ENCODE peak calls at places on chromosome 3, in ten cellular contexts. F, H, O, J, Q, K, N, W, Y and D are unnamed samples.

GRCh38 chr3:193930247-193930646 is 205.7 kb upstream of the HES1 start:
- DNase-seq in F (no peak), H (no peak), O (no peak), J (no peak), Q (no peak), K (no peak), N (no peak), W (no peak), Y (no peak), D (no peak)

GRCh38 chr3:188207941-188208750 is 54.2 kb downstream of the LPP start:
- DNase-seq in F (no peak), H (peak; percentile 77), O (no peak), J (no peak), Q (no peak), K (peak; percentile 39), N (no peak), W (no peak), Y (no peak), D (no peak)

GRCh38 chr3:37772773-37773291 is 88.8 kb upstream of the CTDSPL start:
- DNase-seq in F (no peak), H (no peak), O (no peak), J (peak; percentile 44), Q (no peak), K (no peak), N (no peak), W (no peak), Y (peak; percentile 86), D (no peak)

GRCh38 chr3:81799403-81799802 is 38.0 kb upstream of the GBE1 start:
- DNase-seq in F (no peak), H (no peak), O (no peak), J (no peak), Q (no peak), K (peak; percentile 27), N (no peak), W (peak; percentile 13), Y (no peak), D (no peak)

GRCh38 chr3:68876112-68876713 is 56.1 kb downstream of the TAFA4 start:
- DNase-seq in F (peak; percentile 31), H (no peak), O (no peak), J (no peak), Q (peak; percentile 5), K (peak; percentile 85), N (peak; percentile 8), W (peak; percentile 61), Y (peak; percentile 69), D (peak; percentile 72)

GRCh38 chr3:33775363-33775762 is 23.1 kb upstream of the PDCD6IP start:
- DNase-seq in F (no peak), H (no peak), O (no peak), J (no peak), Q (no peak), K (peak; percentile 32), N (no peak), W (no peak), Y (no peak), D (no peak)

GRCh38 chr3:147419062-147419701 is 10.0 kb downstream of the ZIC1 start:
- DNase-seq in F (no peak), H (peak; percentile 94), O (no peak), J (peak; percentile 75), Q (no peak), K (no peak), N (no peak), W (peak; percentile 83), Y (peak; percentile 80), D (no peak)

GRCh38 chr3:12869025-12869695 is 27.8 kb upstream of the RPL32 start:
- DNase-seq in F (peak; percentile 29), H (peak; percentile 84), O (peak; percentile 35), J (peak; percentile 9), Q (peak; percentile 23), K (no peak), N (no peak), W (peak; percentile 33), Y (no peak), D (peak; percentile 60)

GRCh38 chr3:182708810-182709209 is 84.5 kb upstream of the ATP11B start:
- DNase-seq in F (no peak), H (no peak), O (no peak), J (no peak), Q (no peak), K (no peak), N (no peak), W (no peak), Y (no peak), D (no peak)

GRCh38 chr3:37694236-37694635 is 167.4 kb upstream of the CTDSPL start:
- DNase-seq in F (peak; percentile 6), H (peak; percentile 40), O (no peak), J (no peak), Q (no peak), K (no peak), N (no peak), W (no peak), Y (no peak), D (peak; percentile 75)

GRCh38 chr3:175193815-175194518 is 334.8 kb downstream of the NAALADL2 start:
- DNase-seq in F (no peak), H (no peak), O (no peak), J (no peak), Q (no peak), K (peak; percentile 72), N (no peak), W (peak; percentile 38), Y (no peak), D (no peak)

GRCh38 chr3:160027541-160028195 is 39.0 kb downstream of the IL12A start:
- DNase-seq in F (no peak), H (no peak), O (peak; percentile 5), J (no peak), Q (no peak), K (peak; percentile 72), N (no peak), W (peak; percentile 68), Y (peak; percentile 85), D (no peak)

GRCh38 chr3:39263576-39263975 is 16.3 kb downstream of the CX3CR1 start:
- DNase-seq in F (no peak), H (no peak), O (no peak), J (no peak), Q (no peak), K (no peak), N (no peak), W (no peak), Y (no peak), D (no peak)

GRCh38 chr3:31544634-31545033 is 11.9 kb downstream of the STT3B start:
- DNase-seq in F (no peak), H (no peak), O (no peak), J (no peak), Q (no peak), K (peak; percentile 55), N (no peak), W (no peak), Y (peak; percentile 67), D (no peak)

GRCh38 chr3:31879365-31879764 is 101.7 kb downstream of the OSBPL10 start:
- DNase-seq in F (no peak), H (no peak), O (no peak), J (no peak), Q (no peak), K (no peak), N (no peak), W (no peak), Y (no peak), D (no peak)

GRCh38 chr3:171732741-171733140 is 77.5 kb downstream of the PLD1 start:
- DNase-seq in F (no peak), H (no peak), O (no peak), J (no peak), Q (no peak), K (no peak), N (no peak), W (no peak), Y (no peak), D (no peak)